ENCODE peak calls at places on chromosomes 3 and 15, in six cellular contexts. G, T, H, Z, I and D are unnamed samples.

GRCh38 chr15:80906159-80906775 is 83.4 kb downstream of the MESD start:
- DNase-seq in G (no peak), T (no peak), H (no peak), Z (no peak), I (peak; percentile 26), D (no peak)

GRCh38 chr3:72597756-72598195 is 250.5 kb downstream of the SHQ1 start:
- DNase-seq in G (no peak), T (no peak), H (no peak), Z (no peak), I (peak; percentile 63), D (no peak)

GRCh38 chr3:104005815-104006214 is 1360.9 kb upstream of the ALCAM start:
- DNase-seq in G (no peak), T (no peak), H (no peak), Z (no peak), I (no peak), D (no peak)

GRCh38 chr15:66483131-66483566 is 14.4 kb downstream of the SNAPC5 start:
- DNase-seq in G (peak; percentile 95), T (no peak), H (no peak), Z (no peak), I (no peak), D (peak; percentile 4)

GRCh38 chr15:52463638-52464037 is 65.0 kb downstream of the MYO5A start:
- DNase-seq in G (no peak), T (no peak), H (peak; percentile 84), Z (no peak), I (no peak), D (no peak)

GRCh38 chr3:156507285-156507684 is 47.6 kb downstream of the SSR3 start:
- DNase-seq in G (no peak), T (no peak), H (no peak), Z (no peak), I (no peak), D (no peak)

GRCh38 chr15:71085809-71086208 is 29.5 kb upstream of the THSD4 start:
- DNase-seq in G (no peak), T (no peak), H (no peak), Z (no peak), I (no peak), D (no peak)

GRCh38 chr3:125401402-125401801 is 26.3 kb upstream of the ZNF148 start:
- DNase-seq in G (no peak), T (no peak), H (no peak), Z (no peak), I (no peak), D (no peak)

GRCh38 chr3:159770998-159771397 is 217.6 kb upstream of the IL12A start:
- DNase-seq in G (no peak), T (no peak), H (no peak), Z (no peak), I (no peak), D (no peak)

GRCh38 chr3:55543228-55543627 is 56.1 kb upstream of the WNT5A start:
- DNase-seq in G (no peak), T (no peak), H (no peak), Z (no peak), I (no peak), D (no peak)

GRCh38 chr3:36868614-36869436 is 76.0 kb downstream of the TRANK1 start:
- DNase-seq in G (no peak), T (peak; percentile 53), H (peak; percentile 67), Z (peak; percentile 53), I (peak; percentile 43), D (peak; percentile 57)

GRCh38 chr3:170751083-170751893 is 118.7 kb downstream of the RPL22L1 start:
- DNase-seq in G (no peak), T (no peak), H (peak; percentile 95), Z (no peak), I (peak; percentile 55), D (no peak)

GRCh38 chr3:42906085-42906904 is at the start of gene ZNF662:
- DNase-seq in G (peak; percentile 69), T (no peak), H (no peak), Z (no peak), I (no peak), D (no peak)

GRCh38 chr15:63405159-63405558 is 23.5 kb upstream of the CA12 start:
- DNase-seq in G (no peak), T (no peak), H (no peak), Z (no peak), I (no peak), D (no peak)

GRCh38 chr15:78103406-78104118 is 11.2 kb downstream of the SH2D7 start:
- DNase-seq in G (no peak), T (no peak), H (no peak), Z (no peak), I (no peak), D (peak; percentile 90)

GRCh38 chr3:170739410-170739809 is 130.6 kb downstream of the RPL22L1 start:
- DNase-seq in G (no peak), T (no peak), H (no peak), Z (no peak), I (no peak), D (no peak)

GRCh38 chr15:74133703-74134386 is 3.5 kb downstream of the ISLR2 start:
- DNase-seq in G (no peak), T (no peak), H (no peak), Z (no peak), I (no peak), D (no peak)

DNA sequence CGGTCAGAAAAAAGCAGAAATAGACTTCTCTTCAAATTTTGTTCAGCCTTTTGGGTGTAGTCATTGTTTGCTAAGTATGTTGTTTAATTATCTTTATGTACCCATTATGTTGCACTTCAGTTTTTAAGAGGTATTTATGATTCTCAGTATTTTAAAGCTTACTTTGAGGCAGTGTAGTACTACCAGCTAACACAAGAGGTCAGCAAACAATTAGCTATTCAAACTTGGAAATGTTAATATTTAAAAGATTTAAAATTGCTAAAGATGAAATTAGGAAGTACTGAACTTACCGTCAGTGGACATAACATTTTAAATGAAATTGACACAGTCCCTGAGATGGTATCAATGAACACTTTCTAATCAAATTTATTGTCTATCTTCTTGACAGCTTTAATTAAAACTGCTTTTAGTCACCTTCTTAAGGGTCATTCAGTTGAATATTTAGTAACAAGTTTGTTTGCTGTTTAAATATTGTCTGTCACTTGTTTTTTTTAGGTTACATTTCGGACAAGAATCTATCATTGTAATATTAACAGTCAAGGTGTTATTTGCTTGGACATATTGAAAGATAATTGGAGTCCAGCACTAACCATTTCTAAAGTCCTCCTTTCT is 28.1 kb downstream of the NKIRAS1 start:
- DNase-seq in G (no peak), T (no peak), H (peak; percentile 79), Z (no peak), I (no peak), D (no peak)
- TF ChIP-seq CTCF in G (peak; percentile 84), T (peak; percentile 90), H (peak; percentile 50), Z (peak; percentile 87), I (peak; percentile 53), D (peak; percentile 59)

GRCh38 chr3:66803206-66803605 is 194.9 kb upstream of the KBTBD8 start:
- DNase-seq in G (no peak), T (no peak), H (peak; percentile 17), Z (peak; percentile 37), I (no peak), D (no peak)
- TF ChIP-seq CTCF in G (no peak), T (peak; percentile 54), H (peak; percentile 33), Z (no peak), I (peak; percentile 41), D (no peak)

GRCh38 chr3:138112362-138112761 is 3.0 kb downstream of the DZIP1L start:
- DNase-seq in G (no peak), T (no peak), H (no peak), Z (no peak), I (no peak), D (no peak)

GRCh38 chr3:138113309-138113708 is 2.1 kb downstream of the DZIP1L start:
- DNase-seq in G (no peak), T (no peak), H (no peak), Z (no peak), I (no peak), D (no peak)

GRCh38 chr3:138114431-138114918 is 933 bp downstream of the DZIP1L start:
- DNase-seq in G (no peak), T (peak; percentile 13), H (no peak), Z (peak; percentile 11), I (no peak), D (no peak)

GRCh38 chr3:138118863-138119766 is 3.7 kb upstream of the DZIP1L start:
- DNase-seq in G (peak; percentile 68), T (peak; percentile 82), H (peak; percentile 77), Z (peak; percentile 85), I (peak; percentile 74), D (peak; percentile 69)

DNA sequence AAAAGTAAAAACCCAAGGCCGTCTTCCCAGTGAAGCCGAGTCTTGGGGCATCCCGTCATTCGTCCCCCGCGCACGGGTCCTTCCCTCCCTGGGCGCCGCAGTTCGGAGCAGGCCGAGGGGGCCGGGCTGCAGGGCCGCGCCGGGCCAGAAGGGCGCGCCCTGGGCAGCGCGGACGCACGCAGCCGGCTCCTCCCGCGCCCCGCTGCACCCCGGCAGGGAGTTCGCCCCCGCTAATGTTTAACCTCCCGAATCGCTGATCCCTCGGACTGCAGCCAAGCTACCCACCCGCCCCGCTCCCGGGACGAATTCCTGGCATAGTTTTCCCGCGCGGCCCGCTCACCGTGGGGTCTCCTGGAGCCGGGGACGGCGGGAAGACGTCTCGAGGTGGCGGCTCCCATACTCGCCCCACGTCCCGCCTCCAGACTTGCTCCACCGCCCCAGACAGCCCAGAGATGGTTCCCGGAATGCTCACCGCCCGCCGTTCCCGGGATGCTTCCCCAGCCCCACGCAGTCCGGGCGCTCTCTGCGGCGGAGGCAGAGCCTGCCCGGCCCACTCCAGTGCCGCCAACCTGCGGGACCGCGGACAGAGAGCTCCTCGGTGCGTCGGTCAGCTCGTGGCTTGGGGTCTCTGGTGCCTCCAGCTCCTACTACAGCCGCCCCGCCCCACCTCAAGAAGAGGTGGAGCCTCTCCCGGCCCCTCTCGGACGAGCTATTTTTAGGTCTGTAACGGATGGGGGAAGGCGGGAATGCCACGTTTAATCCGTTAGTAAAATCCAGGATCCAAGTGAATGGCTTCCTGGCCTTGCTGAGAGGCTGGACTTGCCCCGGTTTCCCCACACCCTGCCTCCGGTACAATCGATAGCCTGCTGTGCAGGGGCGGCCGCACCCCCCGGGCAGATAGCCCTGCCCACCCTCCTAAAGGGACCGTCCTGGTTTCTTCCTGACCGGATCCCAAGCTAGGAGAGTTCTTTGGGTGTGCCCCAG is at the start of gene DZIP1L:
- DNase-seq in G (peak; percentile 65), T (peak; percentile 62), H (peak; percentile 61), Z (peak; percentile 60), I (peak; percentile 73), D (peak; percentile 76)
- TF ChIP-seq CTCF in G (peak; percentile 53), T (peak; percentile 64), H (peak; percentile 50), Z (peak; percentile 22), I (no peak), D (peak; percentile 66)

GRCh38 chr3:51386159-51386851 is 1.2 kb downstream of the MANF start:
- DNase-seq in G (no peak), T (no peak), H (no peak), Z (no peak), I (no peak), D (no peak)

GRCh38 chr3:51390186-51390585 is 899 bp upstream of the RBM15B start:
- DNase-seq in G (no peak), T (no peak), H (no peak), Z (no peak), I (no peak), D (no peak)

GRCh38 chr3:51386852-51387229 is 1.8 kb downstream of the MANF start:
- DNase-seq in G (no peak), T (no peak), H (no peak), Z (no peak), I (no peak), D (no peak)

GRCh38 chr3:51389423-51390183 is 1.5 kb upstream of the RBM15B start:
- DNase-seq in G (peak; percentile 63), T (peak; percentile 50), H (peak; percentile 53), Z (peak; percentile 63), I (peak; percentile 64), D (peak; percentile 52)

GRCh38 chr3:51388286-51389029 is 2.6 kb upstream of the RBM15B start:
- DNase-seq in G (no peak), T (no peak), H (no peak), Z (no peak), I (peak; percentile 24), D (no peak)
- TF ChIP-seq CTCF in G (no peak), T (peak; percentile 62), H (no peak), Z (no peak), I (peak; percentile 50), D (peak; percentile 28)

GRCh38 chr15:75347222-75348033 is 589 bp downstream of the NEIL1 start:
- DNase-seq in G (peak; percentile 81), T (peak; percentile 48), H (peak; percentile 20), Z (peak; percentile 63), I (no peak), D (peak; percentile 77)
- TF ChIP-seq CTCF in G (no peak), T (no peak), H (no peak), Z (no peak), I (no peak), D (no peak)